ENCODE peak calls at places on chromosomes 1 and 21, in nine cellular contexts. H is HFF-Myc, S is fibroblast of lung, J is fibroblast of mammary gland, Z is suprapubic skin, R is neural progenitor cell, E is epithelial cell of esophagus, L is tibial artery, Y is AG04449. X is an unnamed sample.

GRCh38 chr1:78145105-78145580 is 99.4 kb downstream of the GIPC2 start:
- DNase-seq in H (peak), R (peak), Y (peak), J (peak), E (peak), Z (no peak), L (no peak), S (peak), X (no peak)

GRCh38 chr1:172719066-172719627 is 60.2 kb downstream of the FASLG start:
- DNase-seq in L (no peak), Z (no peak), J (peak), R (no peak), S (peak), H (no peak), E (peak), Y (no peak), X (no peak)

GRCh38 chr21:42781150-42781980 is 98.0 kb downstream of the WDR4 start:
- DNase-seq in Y (no peak), Z (no peak), L (no peak), R (peak), H (no peak), E (peak), J (no peak), S (no peak), X (no peak)

GRCh38 chr1:162185299-162185698 is 115.8 kb downstream of the NOS1AP start:
- DNase-seq in Y (no peak), L (no peak), H (no peak), E (no peak), Z (no peak), R (no peak), S (peak), J (peak), X (no peak)

GRCh38 chr1:206930210-206930798 is 8.6 kb upstream of the FCMR start:
- DNase-seq in S (no peak), L (no peak), R (no peak), Z (no peak), E (no peak), H (no peak), Y (no peak), J (no peak), X (no peak)

GRCh38 chr1:247357062-247357780 is 25.6 kb upstream of the ZNF496 start:
- DNase-seq in E (no peak), S (peak), J (peak), R (no peak), Z (no peak), L (no peak), Y (no peak), H (no peak), X (no peak)

GRCh38 chr1:22739648-22740385 is 29.2 kb downstream of the EPHB2 start:
- DNase-seq in Y (peak), H (peak), E (peak), Z (no peak), S (peak), R (no peak), J (peak), L (peak), X (peak)

GRCh38 chr1:146049436-146049835 is 27.9 kb upstream of the HJV start:
- DNase-seq in Y (no peak), J (no peak), H (no peak), S (no peak), Z (no peak), E (no peak), R (no peak), L (no peak), X (no peak)

GRCh38 chr1:18919174-18919905 is 17.0 kb upstream of the ALDH4A1 start:
- DNase-seq in J (no peak), S (no peak), R (no peak), Z (no peak), H (no peak), L (no peak), E (no peak), Y (no peak), X (no peak)

GRCh38 chr1:185920602-185921001 is 186.4 kb downstream of the HMCN1 start:
- DNase-seq in H (no peak), Y (no peak), L (no peak), R (no peak), J (no peak), S (no peak), E (peak), Z (no peak), X (no peak)

GRCh38 chr1:231959225-231959884 is 332.8 kb downstream of the DISC1 start:
- DNase-seq in Z (no peak), R (no peak), L (no peak), E (no peak), Y (no peak), H (peak), S (no peak), J (no peak), X (peak)

GRCh38 chr1:207938016-207938415 is 27.1 kb upstream of the CD34 start:
- DNase-seq in Y (no peak), E (peak), R (no peak), Z (no peak), S (peak), J (peak), H (no peak), L (no peak), X (no peak)

GRCh38 chr1:186014370-186015030 is 280.3 kb downstream of the HMCN1 start:
- DNase-seq in Z (no peak), H (no peak), R (no peak), L (no peak), Y (peak), J (peak), E (no peak), S (peak), X (no peak)

GRCh38 chr1:214658785-214659184 is 55.8 kb downstream of the CENPF start:
- DNase-seq in Y (no peak), S (peak), J (peak), H (no peak), L (no peak), E (peak), Z (no peak), R (peak), X (no peak)
- TF ChIP-seq CTCF in Y (peak), S (peak), J (peak), H (peak), L (no peak), E (peak), Z (no peak), R (peak), X (peak)

GRCh38 chr1:87335175-87335992 is 6.7 kb downstream of the LMO4 start:
- DNase-seq in S (peak), H (no peak), E (peak), L (peak), Y (no peak), J (no peak), Z (peak), R (peak), X (no peak)

GRCh38 chr1:87334351-87335174 is 5.9 kb downstream of the LMO4 start:
- DNase-seq in S (peak), Z (peak), L (no peak), H (no peak), E (peak), Y (no peak), J (peak), R (peak), X (no peak)

GRCh38 chr1:87337606-87338005 is 8.9 kb downstream of the LMO4 start:
- DNase-seq in Y (no peak), E (no peak), H (no peak), J (no peak), S (no peak), R (no peak), Z (no peak), L (no peak), X (no peak)

GRCh38 chr1:87333692-87334347 is 5.1 kb downstream of the LMO4 start:
- DNase-seq in H (no peak), Y (no peak), R (no peak), E (peak), J (no peak), Z (no peak), L (no peak), S (peak), X (no peak)

DNA sequence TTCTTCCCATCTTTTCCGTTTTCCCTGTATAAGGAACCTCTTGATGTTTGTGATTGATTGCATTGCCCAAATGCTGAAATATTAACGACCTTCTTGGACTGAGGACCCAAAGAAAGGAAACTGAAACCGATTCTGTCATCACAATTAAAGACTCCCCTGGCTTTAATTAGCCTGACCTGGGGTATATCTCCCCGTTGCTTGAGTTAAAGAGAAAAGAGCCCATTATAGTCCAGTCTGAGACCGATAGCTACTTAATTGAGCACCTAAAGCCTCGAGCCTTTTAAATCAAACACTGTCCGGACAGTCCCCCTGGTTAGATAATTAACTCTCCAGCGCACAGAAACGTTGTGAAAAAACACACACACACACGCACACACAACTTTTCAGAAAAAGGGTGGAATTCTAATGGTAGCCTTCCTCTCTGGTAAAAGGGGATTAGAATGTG is 8.0 kb downstream of the LMO4 start:
- DNase-seq in Y (no peak), J (no peak), E (peak), S (no peak), L (no peak), R (peak), Z (no peak), H (no peak), X (no peak)
- H3K4me3 ChIP-seq in Y (peak), J (peak), E (peak), S (peak), L (peak), R (peak), Z (peak), H (no peak), X (no peak)

DNA sequence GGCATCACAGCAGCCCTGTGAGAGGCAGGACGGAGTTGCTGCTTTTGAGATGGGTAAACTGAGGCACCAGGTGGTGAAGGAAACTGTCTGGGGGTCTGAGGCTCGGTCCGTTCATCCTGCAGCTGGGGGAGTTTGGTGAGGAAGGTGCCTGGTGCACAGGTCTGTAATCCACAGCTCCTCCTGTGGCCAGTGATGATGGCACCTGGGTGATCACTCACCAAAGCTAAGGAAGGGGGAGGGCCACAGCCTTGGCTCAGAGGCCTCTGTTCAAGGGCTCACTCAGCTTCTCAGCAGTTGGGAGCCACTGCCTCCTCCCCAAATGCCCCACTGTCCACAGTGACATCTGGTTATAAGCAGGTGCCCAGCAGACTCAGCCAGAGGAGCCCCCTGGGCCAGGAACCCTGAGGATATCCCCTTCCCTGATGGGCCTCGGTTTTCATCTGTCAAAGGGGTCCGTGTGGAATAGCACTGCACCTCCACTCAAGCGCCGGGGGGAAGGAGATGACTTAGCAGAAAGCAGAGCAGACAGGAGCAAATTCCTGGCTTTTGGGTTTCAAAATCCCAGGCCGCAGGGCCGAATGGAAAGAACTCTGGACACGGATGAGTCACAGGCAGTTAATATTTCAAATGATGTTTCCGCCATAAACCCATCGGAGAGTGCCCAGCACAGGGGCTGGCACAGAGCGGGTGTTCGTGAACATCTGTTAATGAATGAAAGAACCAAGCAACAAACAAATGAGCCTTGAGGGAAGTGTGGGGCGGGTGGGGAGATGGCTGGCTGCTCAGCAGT is 82.8 kb downstream of the DMRTB1 start:
- DNase-seq in E (peak), R (peak), Z (peak), S (peak), L (peak), H (peak), J (peak), Y (peak), X (peak)
- TF ChIP-seq CTCF in E (no peak), R (peak), Z (no peak), S (no peak), L (peak), H (peak), J (peak), Y (peak), X (peak)

DNA sequence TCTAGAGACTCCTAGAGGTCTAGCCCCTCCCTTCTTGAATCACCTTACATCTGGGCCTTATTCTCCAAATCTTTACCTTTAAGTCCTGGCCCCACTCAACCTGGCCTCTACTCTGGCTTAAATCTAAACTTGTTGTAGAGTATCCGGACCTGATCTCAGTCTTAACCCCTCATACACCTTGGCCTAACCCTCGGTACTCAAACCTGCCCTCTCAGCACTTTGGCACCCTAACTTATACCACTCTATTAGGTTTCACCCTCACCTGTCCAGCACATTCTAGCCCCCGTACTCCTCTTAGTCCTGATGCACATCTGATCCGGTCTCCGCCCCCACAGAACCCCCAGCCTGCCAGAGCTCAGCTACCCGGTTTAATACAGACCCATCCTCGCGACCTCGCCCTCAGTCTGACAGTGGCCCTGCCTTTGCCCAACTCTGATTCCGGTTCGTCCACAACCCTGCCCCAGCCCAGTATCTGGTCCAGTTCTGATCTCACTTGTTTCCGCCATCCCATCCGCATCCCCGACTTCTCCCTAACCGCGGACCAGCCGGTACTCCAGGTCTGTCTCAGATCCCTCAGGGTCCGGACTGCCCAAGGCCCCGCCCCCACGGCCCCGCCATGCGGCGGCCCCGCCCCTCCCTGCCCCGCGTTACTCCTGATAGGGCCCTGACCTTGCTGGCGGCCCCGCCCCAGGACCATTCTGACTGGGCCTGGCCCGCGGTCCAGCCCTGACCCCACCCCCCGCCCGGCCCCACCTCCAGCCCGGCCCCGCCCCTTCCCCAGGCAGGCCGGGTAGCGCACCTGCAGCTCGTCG is 1.4 kb downstream of the TRIM62 start:
- DNase-seq in L (peak), E (peak), H (no peak), Z (peak), R (peak), J (peak), S (peak), Y (no peak), X (no peak)
- H3K4me3 ChIP-seq in L (peak), E (peak), H (peak), Z (peak), R (peak), J (peak), S (peak), Y (peak), X (peak)

GRCh38 chr1:220788146-220788545 is 1.4 kb downstream of the MTARC1 start:
- DNase-seq in S (peak), L (no peak), Z (no peak), E (no peak), J (peak), R (no peak), H (no peak), Y (no peak), X (no peak)

GRCh38 chr1:220786057-220786336 is 716 bp upstream of the MTARC1 start:
- DNase-seq in J (no peak), L (no peak), Z (no peak), S (no peak), H (no peak), Y (no peak), R (no peak), E (no peak), X (no peak)

GRCh38 chr1:220785166-220786056 is 1.3 kb upstream of the MTARC1 start:
- DNase-seq in L (no peak), Y (no peak), Z (no peak), E (no peak), J (no peak), H (no peak), S (no peak), R (no peak), X (no peak)

GRCh38 chr1:220786337-220787068 is at the start of gene MTARC1:
- DNase-seq in S (peak), E (peak), L (peak), R (peak), J (peak), Y (no peak), H (peak), Z (peak), X (no peak)

DNA sequence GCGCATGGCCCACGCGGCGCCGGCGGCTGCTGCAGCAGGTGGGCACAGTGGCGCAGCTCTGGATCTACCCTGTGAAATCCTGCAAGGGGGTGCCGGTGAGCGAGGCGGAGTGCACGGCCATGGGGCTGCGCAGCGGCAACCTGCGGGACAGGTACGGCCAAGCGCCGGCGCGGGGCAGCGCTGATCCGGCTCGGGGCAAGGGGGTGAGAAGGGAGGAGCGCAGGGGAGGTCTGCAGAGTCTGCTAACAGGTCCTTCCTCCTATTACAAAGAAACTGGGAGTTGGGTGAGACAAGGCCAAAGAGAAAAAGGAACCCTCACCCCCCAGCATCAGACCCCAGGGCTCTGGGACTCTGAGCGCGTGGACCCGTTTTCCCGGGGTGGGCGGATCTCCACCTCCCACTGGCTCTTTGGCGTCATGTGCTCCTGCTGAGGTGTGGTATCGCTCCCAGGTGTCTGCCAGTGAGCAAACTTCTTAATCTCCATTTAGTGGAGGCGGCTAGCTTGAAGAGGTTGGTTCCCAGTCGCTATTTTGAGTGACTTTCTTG is 429 bp downstream of the MTARC1 start:
- DNase-seq in Y (no peak), H (no peak), Z (no peak), L (no peak), E (peak), J (no peak), R (no peak), S (no peak), X (no peak)
- TF ChIP-seq CTCF in Y (no peak), H (no peak), Z (no peak), L (no peak), E (no peak), J (no peak), R (no peak), S (no peak), X (no peak)